ENCODE peak calls at places on chromosome 12, in four cellular contexts. X is NCI-H69, W is HCEC 1CT, H is spleen. E is an unnamed sample.

GRCh38 chr12:127107744-127108143 is 1159.2 kb upstream of the TMEM132C start:
- DNase-seq in H (no peak), X (no peak), W (no peak), E (no peak)

GRCh38 chr12:47840571-47840970 is 20.9 kb upstream of the HDAC7 start:
- DNase-seq in W (no peak), H (no peak), X (no peak), E (no peak)

GRCh38 chr12:14256555-14257169 is 108.8 kb upstream of the ATF7IP start:
- DNase-seq in W (peak), H (peak), X (peak), E (peak)

GRCh38 chr12:28292699-28293098 is 102.4 kb downstream of the CCDC91 start:
- DNase-seq in W (no peak), H (no peak), X (no peak), E (no peak)

GRCh38 chr12:15956413-15957185 is 45.5 kb downstream of the DERA start:
- DNase-seq in W (no peak), X (no peak), H (no peak), E (no peak)

GRCh38 chr12:112796067-112796466 is 4.5 kb downstream of the RPH3A start:
- DNase-seq in H (no peak), W (no peak), X (peak), E (no peak)

GRCh38 chr12:122366685-122367475 is 55.6 kb downstream of the CLIP1 start:
- DNase-seq in W (peak), X (peak), H (no peak), E (no peak)

GRCh38 chr12:132605055-132605441 is 5.3 kb downstream of the LRCOL1 start:
- DNase-seq in X (no peak), H (no peak), W (no peak), E (no peak)

GRCh38 chr12:111034911-111035577 is 114.7 kb upstream of the MYL2 start:
- DNase-seq in W (no peak), H (peak), X (peak), E (no peak)

GRCh38 chr12:62361048-62361447 is 100.8 kb downstream of the USP15 start:
- DNase-seq in H (no peak), X (no peak), W (no peak), E (no peak)

GRCh38 chr12:2017724-2018337 is 13.6 kb upstream of the DCP1B start:
- DNase-seq in W (no peak), X (peak), H (no peak), E (no peak)

GRCh38 chr12:67525500-67525884 is 123.1 kb upstream of the DYRK2 start:
- DNase-seq in W (no peak), X (no peak), H (no peak), E (no peak)

GRCh38 chr12:2335109-2335508 is 282.3 kb downstream of the CACNA1C start:
- DNase-seq in X (peak), H (no peak), W (no peak), E (no peak)

GRCh38 chr12:118371354-118372282 is 1.1 kb downstream of the TAOK3 start:
- DNase-seq in W (peak), H (peak), X (peak), E (peak)

GRCh38 chr12:69392146-69392928 is 32.8 kb downstream of the YEATS4 start:
- DNase-seq in W (peak), X (no peak), H (no peak), E (no peak)

GRCh38 chr12:23055004-23055403 is 430.0 kb downstream of the ETNK1 start:
- DNase-seq in W (peak), X (peak), H (no peak), E (peak)

GRCh38 chr12:100795193-100796179 is 910 bp downstream of the ANO4 start:
- DNase-seq in H (no peak), W (no peak), X (peak), E (peak)

GRCh38 chr12:642633-643477 is 20.4 kb downstream of the NINJ2 start:
- DNase-seq in X (peak), H (peak), W (peak), E (peak)

GRCh38 chr12:122830517-122831214 is 4.6 kb upstream of the HIP1R start:
- DNase-seq in X (peak), W (peak), H (peak), E (no peak)

GRCh38 chr12:97637770-97638169 is 175.2 kb downstream of the RMST start:
- DNase-seq in W (no peak), H (no peak), X (peak), E (peak)

GRCh38 chr12:91326043-91327027 is 143.7 kb upstream of the DCN start:
- DNase-seq in H (no peak), W (peak), X (peak), E (peak)

GRCh38 chr12:113586461-113586860 is 114.8 kb upstream of the LHX5 start:
- DNase-seq in X (no peak), H (no peak), W (no peak), E (no peak)

GRCh38 chr12:53624453-53624852 is 1.7 kb downstream of the ATF7 start:
- DNase-seq in H (no peak), X (no peak), W (peak), E (no peak)

GRCh38 chr12:6605425-6606330 is 1.5 kb downstream of the CHD4 start:
- DNase-seq in H (no peak), X (peak), W (no peak), E (no peak)

GRCh38 chr12:123232472-123232806 is 502 bp downstream of the MPHOSPH9 start:
- DNase-seq in W (peak), X (no peak), H (no peak), E (no peak)

E was measured in NCI-H146.